ENCODE peak calls at places on chromosomes 5 and 9, in ten cellular contexts. F is IMR-90, G is MM.1S, M is uterus, T is suprapubic skin, R is ovary, X is A549, K is Panc1, C is H9, L is transverse colon. J is an unnamed sample. For H3K4me1, the result is how much of the 10 kb centered on the place peaks cover.

GRCh38 chr9:105676351-105676923 is 14.2 kb downstream of the TAL2 start:
- DNase-seq in F (no peak), G (no peak), M (no peak), T (no peak), R (no peak), X (no peak), K (no peak), C (no peak), L (no peak), J (no peak)

GRCh38 chr9:125258832-125259534 is 2.6 kb upstream of the GAPVD1 start:
- DNase-seq in F (no peak), G (no peak), M (no peak), T (no peak), R (no peak), X (no peak), K (no peak), C (no peak), L (no peak), J (no peak)

GRCh38 chr9:100324594-100325200 is 28.0 kb downstream of the TEX10 start:
- DNase-seq in F (peak), G (peak), M (no peak), T (no peak), R (no peak), X (peak), K (no peak), C (no peak), L (no peak), J (peak)

GRCh38 chr5:157447246-157447645 is 12.8 kb upstream of the NIPAL4 start:
- DNase-seq in F (no peak), G (no peak), M (no peak), T (no peak), R (no peak), X (no peak), K (no peak), C (peak), L (peak), J (no peak)

GRCh38 chr9:136840140-136840876 is 2.0 kb upstream of the AJM1 start:
- DNase-seq in F (no peak), G (no peak), M (no peak), T (no peak), R (no peak), X (no peak), K (no peak), C (peak), L (no peak), J (no peak)

GRCh38 chr9:113184509-113184908 is 33.7 kb downstream of the SLC31A2 start:
- DNase-seq in F (peak), G (no peak), M (no peak), T (no peak), R (no peak), X (no peak), K (no peak), C (no peak), L (no peak), J (no peak)

GRCh38 chr5:116664988-116665387 is 90.4 kb upstream of the SEMA6A start:
- DNase-seq in F (no peak), G (no peak), M (no peak), T (no peak), R (no peak), X (no peak), K (no peak), C (no peak), L (no peak), J (no peak)

GRCh38 chr9:127919253-127919815 is 2.5 kb upstream of the ST6GALNAC4 start:
- DNase-seq in F (peak), G (no peak), M (peak), T (peak), R (peak), X (peak), K (peak), C (no peak), L (peak), J (peak)

GRCh38 chr5:144368556-144368955 is 197.9 kb downstream of the KCTD16 start:
- DNase-seq in F (peak), G (no peak), M (no peak), T (no peak), R (no peak), X (no peak), K (no peak), C (no peak), L (no peak), J (peak)

GRCh38 chr5:76329346-76329745 is 73.7 kb upstream of the IQGAP2 start:
- DNase-seq in F (no peak), G (no peak), M (no peak), T (no peak), R (no peak), X (no peak), K (no peak), C (no peak), L (no peak), J (no peak)

GRCh38 chr9:123470991-123471770 is 115.2 kb downstream of the CRB2 start:
- DNase-seq in F (no peak), G (no peak), M (no peak), T (no peak), R (no peak), X (no peak), K (no peak), C (no peak), L (no peak), J (no peak)

DNA sequence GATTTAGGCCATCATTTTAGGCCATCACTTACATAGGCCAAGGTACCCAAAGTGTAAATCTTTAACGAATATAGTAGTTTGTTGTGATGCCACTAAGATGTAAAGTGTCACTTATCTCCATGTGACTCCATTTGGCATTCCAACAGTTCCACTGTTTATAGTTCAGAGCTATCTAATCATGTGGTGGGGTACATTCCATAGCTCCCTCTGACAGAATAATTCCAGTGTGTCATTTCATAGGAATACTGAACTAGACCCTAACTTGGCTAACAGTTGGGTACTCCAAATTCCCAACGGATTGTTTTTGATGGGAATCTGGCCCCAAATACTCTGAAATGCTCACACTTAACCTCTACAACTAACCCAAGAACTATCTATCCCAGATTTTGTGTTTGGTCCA is 76.7 kb upstream of the FST start:
- DNase-seq in F (peak), G (no peak), M (no peak), T (no peak), R (no peak), X (no peak), K (no peak), C (no peak), L (no peak), J (no peak)
- H3K27ac ChIP-seq in F (peak), G (no peak), M (no peak), T (no peak), R (no peak), X (no peak), K (no peak), C (no peak), L (no peak), J (no peak)

GRCh38 chr5:124126504-124127240 is 614.7 kb downstream of the CSNK1G3 start:
- DNase-seq in F (no peak), G (no peak), M (no peak), T (no peak), R (no peak), X (no peak), K (no peak), C (no peak), L (no peak), J (no peak)
- H3K4me1 ChIP-seq in F (under half), G (under half), M (under half), T (under half), R (under half), X (under half), K (under half), C (under half), L (under half), J (under half)

GRCh38 chr5:128673010-128673409 is 135.0 kb upstream of the FBN2 start:
- DNase-seq in F (no peak), G (no peak), M (no peak), T (no peak), R (no peak), X (no peak), K (no peak), C (no peak), L (no peak), J (no peak)
- TF ChIP-seq CTCF in F (no peak), G (no peak), M (no peak), T (no peak), R (no peak), X (no peak), K (no peak), C (no peak), L (no peak), J (no peak)

GRCh38 chr5:150757087-150757649 is 1.6 kb downstream of the DCTN4 start:
- DNase-seq in F (no peak), G (no peak), M (no peak), T (no peak), R (no peak), X (no peak), K (no peak), C (no peak), L (no peak), J (no peak)
- H3K27ac ChIP-seq in F (peak), G (no peak), M (peak), T (no peak), R (no peak), X (peak), K (peak), C (no peak), L (peak), J (peak)

GRCh38 chr5:108730617-108731340 is 16.9 kb upstream of the FER start:
- DNase-seq in F (peak), G (no peak), M (no peak), T (no peak), R (no peak), X (no peak), K (no peak), C (no peak), L (no peak), J (no peak)
- H3K4me1 ChIP-seq in F (under half), G (under half), M (under half), T (under half), R (under half), X (under half), K (under half), C (under half), L (under half), J (under half)

GRCh38 chr5:73985145-73985544 is 359.1 kb downstream of the ARHGEF28 start:
- DNase-seq in F (peak), G (no peak), M (no peak), T (no peak), R (no peak), X (peak), K (no peak), C (no peak), L (no peak), J (peak)
- TF ChIP-seq CTCF in F (peak), G (no peak), M (no peak), T (no peak), R (no peak), X (peak), K (peak), C (peak), L (peak), J (peak)

GRCh38 chr5:14210729-14211128 is 67.6 kb downstream of the TRIO start:
- DNase-seq in F (no peak), G (no peak), M (no peak), T (no peak), R (no peak), X (no peak), K (no peak), C (no peak), L (no peak), J (no peak)
- H3K27ac ChIP-seq in F (peak), G (no peak), M (no peak), T (no peak), R (no peak), X (no peak), K (peak), C (no peak), L (peak), J (no peak)